ENCODE peak calls at places on chromosome X, in ten cellular contexts. Q is amygdala; X is HEK293T; J is GM13977; I is heart right ventricle; R is AG09309; O is activated CD8-positive, alpha-beta memory T cell treated with anti-CD3 and anti-CD28 coated beads, Interleukin-2, amount 50 U/mL, for 48 hours; G is activated CD4-positive, alpha-beta T cell treated with anti-CD3 and anti-CD28 coated beads, Interleukin-2, amount 50 U/mL, for 24 hours; K is small intestine; A is AG08395. V is an unnamed sample.

GRCh38 chrX:2901367-2902036 is 27.6 kb downstream of the ARSD start:
- DNase-seq in Q (no peak), X (no peak), J (no peak), I (no peak), R (no peak), O (no peak), G (no peak), K (no peak), A (no peak), V (no peak)

GRCh38 chrX:134543201-134543797 is 83.3 kb downstream of the HPRT1 start:
- DNase-seq in Q (no peak), X (no peak), J (no peak), I (no peak), R (no peak), O (no peak), G (no peak), K (no peak), A (no peak), V (no peak)

GRCh38 chrX:120207009-120207610 is 43.5 kb upstream of the ZBTB33 start:
- DNase-seq in Q (no peak), X (no peak), J (no peak), I (no peak), R (no peak), O (no peak), G (no peak), K (no peak), A (no peak), V (no peak)

GRCh38 chrX:37380256-37380655 is 31.1 kb downstream of the PRRG1 start:
- DNase-seq in Q (no peak), X (no peak), J (no peak), I (no peak), R (no peak), O (no peak), G (no peak), K (no peak), A (no peak), V (no peak)

GRCh38 chrX:47863187-47863586 is 26.5 kb downstream of the ZNF81 start:
- DNase-seq in Q (no peak), X (no peak), J (no peak), I (no peak), R (no peak), O (no peak), G (no peak), K (no peak), A (no peak), V (no peak)

GRCh38 chrX:19735244-19735643 is 152.2 kb downstream of the SH3KBP1 start:
- DNase-seq in Q (no peak), X (no peak), J (no peak), I (no peak), R (no peak), O (no peak), G (no peak), K (no peak), A (no peak), V (no peak)

GRCh38 chrX:153564047-153564606 is 34.8 kb downstream of the CCNQ start:
- DNase-seq in Q (no peak), X (no peak), J (no peak), I (peak), R (no peak), O (no peak), G (no peak), K (no peak), A (no peak), V (peak)

GRCh38 chrX:16578218-16578617 is 71.7 kb upstream of the S100G start:
- DNase-seq in Q (no peak), X (no peak), J (no peak), I (no peak), R (peak), O (no peak), G (no peak), K (no peak), A (peak), V (no peak)

GRCh38 chrX:69055193-69055592 is 110.1 kb downstream of the PJA1 start:
- DNase-seq in Q (no peak), X (no peak), J (no peak), I (no peak), R (no peak), O (no peak), G (no peak), K (no peak), A (no peak), V (no peak)

GRCh38 chrX:135536883-135537282 is 16.4 kb downstream of the INTS6L start:
- DNase-seq in Q (no peak), X (no peak), J (no peak), I (no peak), R (no peak), O (no peak), G (no peak), K (no peak), A (no peak), V (no peak)

GRCh38 chrX:16970977-16971376 is 24.5 kb downstream of the REPS2 start:
- DNase-seq in Q (no peak), X (no peak), J (no peak), I (no peak), R (no peak), O (no peak), G (no peak), K (no peak), A (no peak), V (no peak)

V was measured in cardiac muscle cell.